ENCODE peak calls at places on chromosomes 1 and 21, in five cellular contexts. J, I, D, F and M are unnamed samples.

GRCh38 chr1:184545601-184546000 is 158.8 kb downstream of the C1orf21 start:
- DNase-seq in D (no peak), I (no peak), J (no peak), F (peak; percentile 20), M (no peak)

GRCh38 chr1:153540394-153541361 is at the start of gene S100A5:
- DNase-seq in D (no peak), I (no peak), J (no peak), F (peak; percentile 96), M (peak; percentile 1)

GRCh38 chr1:110120960-110121561 is 8.8 kb downstream of the UBL4B start:
- DNase-seq in I (no peak), F (no peak), D (no peak), J (no peak), M (no peak)

GRCh38 chr1:2257245-2257627 is 29.1 kb downstream of the SKI start:
- DNase-seq in I (no peak), J (peak; percentile 53), D (no peak), F (no peak), M (peak; percentile 56)

GRCh38 chr1:11157867-11158266 is 31.3 kb upstream of the ANGPTL7 start:
- DNase-seq in J (no peak), D (no peak), F (no peak), I (no peak), M (no peak)

GRCh38 chr21:45301521-45302081 is 13.9 kb upstream of the POFUT2 start:
- DNase-seq in J (no peak), I (no peak), F (no peak), D (no peak), M (no peak)

GRCh38 chr1:169466259-169467230 is 19.2 kb downstream of the SLC19A2 start:
- DNase-seq in F (peak; percentile 75), J (peak; percentile 49), D (peak; percentile 37), I (peak; percentile 27), M (no peak)

GRCh38 chr1:178962853-178963810 is 62.6 kb upstream of the FAM20B start:
- DNase-seq in I (no peak), D (no peak), J (no peak), F (no peak), M (no peak)

GRCh38 chr1:147210987-147211386 is 14.2 kb downstream of the FMO5 start:
- DNase-seq in F (no peak), J (no peak), I (no peak), D (no peak), M (no peak)

GRCh38 chr21:43667191-43667904 is 8.0 kb downstream of the RRP1B start:
- DNase-seq in J (no peak), F (peak; percentile 45), I (no peak), D (no peak), M (no peak)

GRCh38 chr21:42373181-42373907 is 7.0 kb upstream of the TFF1 start:
- DNase-seq in F (no peak), J (no peak), D (no peak), I (no peak), M (no peak)

GRCh38 chr1:201020040-201020591 is 3.4 kb downstream of the KIF21B start:
- DNase-seq in J (peak; percentile 45), D (no peak), I (no peak), F (no peak), M (peak; percentile 55)

GRCh38 chr1:83765125-83765524 is 233.8 kb downstream of the TTLL7 start:
- DNase-seq in I (no peak), J (no peak), F (no peak), D (no peak), M (no peak)

GRCh38 chr21:41187537-41188025 is 19.6 kb downstream of the BACE2 start:
- DNase-seq in D (no peak), J (no peak), I (no peak), F (no peak), M (no peak)
- TF ChIP-seq EZH2 in D (no peak), J (no peak), I (no peak), F (no peak), M (no peak)

DNA sequence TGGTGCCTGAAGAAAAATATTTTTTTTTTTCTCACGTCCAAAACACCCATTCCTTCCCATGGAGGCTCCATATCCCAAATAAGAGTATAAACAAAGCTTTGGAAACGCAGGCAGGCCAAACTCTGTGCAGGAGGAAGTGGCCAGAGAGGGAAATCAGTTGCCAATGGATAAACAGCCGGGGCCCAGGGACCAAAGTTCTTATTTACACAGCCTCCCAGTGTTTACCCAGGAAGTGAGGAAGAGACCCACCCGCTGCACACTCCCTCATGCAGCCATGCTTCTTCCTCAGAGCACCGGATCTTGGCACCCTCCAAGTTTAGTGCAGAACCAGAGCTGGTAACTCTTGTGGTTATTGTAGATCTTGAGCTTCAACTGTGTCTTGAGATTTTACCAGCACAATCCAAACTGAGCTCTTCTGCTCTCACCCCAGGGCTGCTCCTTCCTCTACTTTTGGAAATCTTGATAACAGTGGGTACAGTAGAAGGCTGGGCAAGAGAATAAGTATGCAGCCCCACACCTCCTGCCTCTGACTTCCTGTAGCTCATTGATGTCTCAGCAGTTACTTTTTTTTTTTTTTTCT is 14.2 kb downstream of the MARCKSL1 start:
- DNase-seq in I (no peak), F (peak; percentile 90), D (peak; percentile 79), J (no peak), M (no peak)
- TF ChIP-seq EZH2phosphoT487 in I (no peak), F (no peak), D (no peak), J (no peak), M (no peak)

GRCh38 chr1:26749458-26749857 is 38.3 kb upstream of the PIGV start:
- DNase-seq in D (no peak), J (no peak), F (no peak), I (no peak), M (no peak)
- H3K4me1 ChIP-seq in D (no peaks in the 10 kb centered on the region), J (peaks cover 2% of the 10 kb centered on the region), F (peaks cover 31% of the 10 kb centered on the region), I (peaks cover 5% of the 10 kb centered on the region), M (no peaks in the 10 kb centered on the region)

GRCh38 chr1:151721788-151722510 is 627 bp downstream of the RIIAD1 start:
- DNase-seq in F (no peak), D (no peak), J (peak; percentile 55), I (no peak), M (no peak)
- TF ChIP-seq EZH2 in F (no peak), D (peak; percentile 42), J (peak; percentile 30), I (no peak), M (peak; percentile 67)

GRCh38 chr1:240337795-240338194 is 246.1 kb downstream of the FMN2 start:
- DNase-seq in F (no peak), D (peak; percentile 63), I (no peak), J (no peak), M (no peak)
- TF ChIP-seq EZH2phosphoT487 in F (no peak), D (no peak), I (no peak), J (no peak), M (no peak)

DNA sequence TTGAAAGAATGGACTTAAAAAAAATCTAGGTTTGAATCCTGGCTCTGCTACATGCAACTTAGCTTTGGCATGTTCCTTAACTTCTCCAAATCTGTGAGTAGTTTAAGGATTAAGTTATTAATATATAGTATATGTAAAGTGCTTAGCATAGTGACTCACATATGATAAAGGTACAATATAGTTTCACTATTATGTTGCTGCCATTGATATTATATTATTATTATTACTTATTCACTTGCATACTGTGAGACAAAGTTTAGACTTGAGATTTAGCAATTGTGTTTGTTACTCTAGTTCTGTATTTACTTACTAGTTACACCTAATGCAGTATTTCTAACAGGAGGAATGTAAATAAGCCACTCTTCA is 25.7 kb downstream of the RGS7 start:
- DNase-seq in F (no peak), D (no peak), J (no peak), I (no peak), M (no peak)
- H3K4me1 ChIP-seq in F (peaks cover 4% of the 10 kb centered on the region), D (no peaks in the 10 kb centered on the region), J (no peaks in the 10 kb centered on the region), I (no peaks in the 10 kb centered on the region), M (no peaks in the 10 kb centered on the region)

GRCh38 chr1:180230416-180230790 is 339 bp downstream of the LHX4 start:
- DNase-seq in J (peak; percentile 63), I (no peak), F (no peak), D (no peak), M (peak; percentile 65)

GRCh38 chr1:180230791-180231505 is 884 bp downstream of the LHX4 start:
- DNase-seq in F (peak; percentile 31), D (peak; percentile 46), J (peak; percentile 91), I (no peak), M (peak; percentile 88)

GRCh38 chr1:180232521-180233043 is 2.5 kb downstream of the LHX4 start:
- DNase-seq in D (no peak), F (no peak), J (peak; percentile 58), I (no peak), M (no peak)

GRCh38 chr1:180233191-180234011 is 3.3 kb downstream of the LHX4 start:
- DNase-seq in F (no peak), J (no peak), I (no peak), D (no peak), M (peak; percentile 39)

GRCh38 chr1:180231506-180232420 is 1.7 kb downstream of the LHX4 start:
- DNase-seq in F (peak; percentile 43), I (peak; percentile 53), J (peak; percentile 85), D (no peak), M (peak; percentile 82)
- TF ChIP-seq EZH2 in F (no peak), I (no peak), J (peak; percentile 40), D (peak; percentile 70), M (peak; percentile 80)

DNA sequence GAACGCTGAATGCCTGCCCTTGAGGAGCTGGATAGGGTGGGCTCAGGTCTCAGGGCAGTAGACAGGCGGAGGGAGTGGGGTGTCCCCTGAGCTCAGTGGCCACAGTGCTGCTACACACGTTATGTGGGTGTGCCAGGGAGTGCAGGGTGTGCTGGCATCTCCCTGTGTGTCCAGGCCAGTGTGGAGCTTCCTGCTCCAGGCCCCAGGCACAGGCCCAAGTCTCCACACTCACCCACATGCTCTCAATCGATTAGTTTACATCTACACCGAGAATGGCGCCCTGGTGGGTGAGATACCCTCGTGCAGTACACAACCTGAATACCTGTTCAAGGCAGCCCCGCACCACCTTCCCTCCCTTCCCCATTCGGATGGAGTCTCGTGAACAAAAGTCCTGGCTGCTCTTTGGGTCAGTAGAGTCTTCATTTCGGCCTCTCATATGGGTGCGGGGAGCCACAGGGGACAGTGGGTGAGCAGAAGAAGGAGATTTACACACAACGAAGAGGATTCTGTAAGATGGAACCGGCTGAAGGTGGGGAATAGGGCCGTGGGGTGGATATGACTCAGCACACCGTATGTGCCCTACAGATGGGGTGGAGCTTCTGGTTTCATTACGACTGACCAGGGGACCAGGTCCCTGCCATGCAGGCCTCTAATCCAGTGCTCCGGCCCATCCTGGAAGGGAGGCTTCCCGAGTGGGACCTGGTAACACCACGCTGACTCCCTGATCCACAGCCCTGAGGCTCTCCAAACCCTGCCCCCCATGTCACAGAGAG is 93.3 kb downstream of the SPSB1 start:
- DNase-seq in I (no peak), D (no peak), J (no peak), F (no peak), M (no peak)
- TF ChIP-seq EZH2phosphoT487 in I (no peak), D (no peak), J (no peak), F (no peak), M (no peak)

GRCh38 chr1:12176298-12177118 is 9.7 kb downstream of the TNFRSF1B start:
- DNase-seq in I (no peak), D (no peak), F (no peak), J (no peak), M (no peak)

GRCh38 chr1:12177156-12177998 is 10.6 kb downstream of the TNFRSF1B start:
- DNase-seq in D (no peak), J (no peak), I (no peak), F (no peak), M (peak; percentile 45)

GRCh38 chr1:12174789-12175455 is 8.1 kb downstream of the TNFRSF1B start:
- DNase-seq in F (no peak), I (no peak), J (no peak), D (no peak), M (peak; percentile 48)

GRCh38 chr1:12173631-12174121 is 6.9 kb downstream of the TNFRSF1B start:
- DNase-seq in D (no peak), F (no peak), J (no peak), I (no peak), M (no peak)

GRCh38 chr1:12175456-12175797 is 8.6 kb downstream of the TNFRSF1B start:
- DNase-seq in F (no peak), D (no peak), I (no peak), J (no peak), M (no peak)
- H3K4me1 ChIP-seq in F (peaks cover 3% of the 10 kb centered on the region), D (peaks cover 8% of the 10 kb centered on the region), I (peaks cover 24% of the 10 kb centered on the region), J (peaks cover 9% of the 10 kb centered on the region), M (peaks cover 10% of the 10 kb centered on the region)

GRCh38 chr1:26335774-26336476 is 18.0 kb downstream of the CRYBG2 start:
- DNase-seq in I (no peak), F (no peak), J (peak; percentile 59), D (no peak), M (peak; percentile 68)
- TF ChIP-seq EZH2 in I (no peak), F (no peak), J (no peak), D (peak; percentile 42), M (no peak)